ENCODE peak calls at places on chromosomes 5 and 9, in nine cellular contexts. One of them, this sample, is unnamed.

GRCh38 chr9:33506626-33507370 is 17.3 kb upstream of the ANKRD18B start:
- DNase-seq in AG08395: peak
- DNase-seq in HS-27A: peak
- DNase-seq in cerebellum: no peak
- DNase-seq in NCI-H2081: no peak
- DNase-seq in GM12865: peak
- DNase-seq in midbrain: no peak
- DNase-seq in DMS 273 treated with DMSO at 0.1 percent for 48 hours: no peak
- DNase-seq in ecto neural progenitor cell: no peak
- DNase-seq in this sample: peak

GRCh38 chr5:141516648-141517025 is 27.8 kb downstream of the PCDHGC5 start:
- DNase-seq in GM12865: no peak
- DNase-seq in ecto neural progenitor cell: no peak
- DNase-seq in NCI-H2081: no peak
- DNase-seq in AG08395: no peak
- DNase-seq in cerebellum: no peak
- DNase-seq in midbrain: no peak
- DNase-seq in HS-27A: no peak
- DNase-seq in DMS 273 treated with DMSO at 0.1 percent for 48 hours: no peak
- DNase-seq in this sample: peak

GRCh38 chr5:60851681-60852080 is 7.6 kb upstream of the ELOVL7 start:
- DNase-seq in AG08395: no peak
- DNase-seq in DMS 273 treated with DMSO at 0.1 percent for 48 hours: no peak
- DNase-seq in GM12865: no peak
- DNase-seq in cerebellum: no peak
- DNase-seq in HS-27A: no peak
- DNase-seq in midbrain: no peak
- DNase-seq in NCI-H2081: no peak
- DNase-seq in ecto neural progenitor cell: no peak
- DNase-seq in this sample: no peak

GRCh38 chr9:105246656-105247162 is 2.3 kb downstream of the SLC44A1 start:
- DNase-seq in ecto neural progenitor cell: no peak
- DNase-seq in NCI-H2081: no peak
- DNase-seq in AG08395: no peak
- DNase-seq in GM12865: no peak
- DNase-seq in DMS 273 treated with DMSO at 0.1 percent for 48 hours: no peak
- DNase-seq in HS-27A: no peak
- DNase-seq in midbrain: no peak
- DNase-seq in cerebellum: peak
- DNase-seq in this sample: no peak

GRCh38 chr5:127425037-127425436 is 92.4 kb upstream of the PRRC1 start:
- DNase-seq in ecto neural progenitor cell: peak
- DNase-seq in AG08395: no peak
- DNase-seq in cerebellum: no peak
- DNase-seq in DMS 273 treated with DMSO at 0.1 percent for 48 hours: no peak
- DNase-seq in NCI-H2081: no peak
- DNase-seq in midbrain: no peak
- DNase-seq in GM12865: no peak
- DNase-seq in HS-27A: no peak
- DNase-seq in this sample: no peak

GRCh38 chr9:137974746-137975526 is 97.4 kb downstream of the CACNA1B start:
- DNase-seq in cerebellum: no peak
- DNase-seq in ecto neural progenitor cell: peak
- DNase-seq in HS-27A: no peak
- DNase-seq in DMS 273 treated with DMSO at 0.1 percent for 48 hours: no peak
- DNase-seq in AG08395: no peak
- DNase-seq in GM12865: no peak
- DNase-seq in midbrain: no peak
- DNase-seq in NCI-H2081: no peak
- DNase-seq in this sample: no peak

GRCh38 chr5:2200261-2200965 is 317.7 kb upstream of the IRX4 start:
- DNase-seq in midbrain: no peak
- DNase-seq in ecto neural progenitor cell: peak
- DNase-seq in GM12865: no peak
- DNase-seq in HS-27A: no peak
- DNase-seq in cerebellum: no peak
- DNase-seq in AG08395: no peak
- DNase-seq in DMS 273 treated with DMSO at 0.1 percent for 48 hours: no peak
- DNase-seq in NCI-H2081: no peak
- DNase-seq in this sample: no peak

GRCh38 chr5:67095346-67095871 is 101.2 kb downstream of the CD180 start:
- DNase-seq in ecto neural progenitor cell: no peak
- DNase-seq in NCI-H2081: no peak
- DNase-seq in DMS 273 treated with DMSO at 0.1 percent for 48 hours: no peak
- DNase-seq in HS-27A: no peak
- DNase-seq in cerebellum: peak
- DNase-seq in GM12865: no peak
- DNase-seq in midbrain: peak
- DNase-seq in AG08395: peak
- DNase-seq in this sample: peak

GRCh38 chr5:150484964-150485769 is 22.8 kb upstream of the NDST1 start:
- DNase-seq in HS-27A: no peak
- DNase-seq in DMS 273 treated with DMSO at 0.1 percent for 48 hours: no peak
- DNase-seq in AG08395: no peak
- DNase-seq in ecto neural progenitor cell: no peak
- DNase-seq in GM12865: no peak
- DNase-seq in midbrain: no peak
- DNase-seq in NCI-H2081: no peak
- DNase-seq in cerebellum: no peak
- DNase-seq in this sample: no peak

GRCh38 chr5:69489246-69489645 is 3.3 kb upstream of the OCLN start:
- DNase-seq in cerebellum: no peak
- DNase-seq in midbrain: no peak
- DNase-seq in GM12865: no peak
- DNase-seq in HS-27A: no peak
- DNase-seq in ecto neural progenitor cell: no peak
- DNase-seq in DMS 273 treated with DMSO at 0.1 percent for 48 hours: no peak
- DNase-seq in AG08395: no peak
- DNase-seq in NCI-H2081: no peak
- DNase-seq in this sample: peak

GRCh38 chr5:169970911-169971436 is 9.3 kb downstream of the INSYN2B start:
- DNase-seq in DMS 273 treated with DMSO at 0.1 percent for 48 hours: no peak
- DNase-seq in NCI-H2081: no peak
- DNase-seq in AG08395: peak
- DNase-seq in GM12865: no peak
- DNase-seq in midbrain: no peak
- DNase-seq in HS-27A: peak
- DNase-seq in cerebellum: no peak
- DNase-seq in ecto neural progenitor cell: no peak
- DNase-seq in this sample: peak

GRCh38 chr5:74360535-74361210 is 279.9 kb downstream of the ENC1 start:
- DNase-seq in cerebellum: no peak
- DNase-seq in DMS 273 treated with DMSO at 0.1 percent for 48 hours: no peak
- DNase-seq in ecto neural progenitor cell: peak
- DNase-seq in HS-27A: no peak
- DNase-seq in NCI-H2081: no peak
- DNase-seq in AG08395: no peak
- DNase-seq in GM12865: no peak
- DNase-seq in midbrain: no peak
- DNase-seq in this sample: peak

GRCh38 chr5:100131161-100131560 is 404.0 kb upstream of the FAM174A start:
- DNase-seq in AG08395: no peak
- DNase-seq in DMS 273 treated with DMSO at 0.1 percent for 48 hours: no peak
- DNase-seq in midbrain: no peak
- DNase-seq in GM12865: no peak
- DNase-seq in NCI-H2081: no peak
- DNase-seq in ecto neural progenitor cell: no peak
- DNase-seq in cerebellum: no peak
- DNase-seq in HS-27A: no peak
- DNase-seq in this sample: no peak

GRCh38 chr5:128349044-128349629 is 188.9 kb downstream of the FBN2 start:
- DNase-seq in midbrain: no peak
- DNase-seq in HS-27A: no peak
- DNase-seq in GM12865: no peak
- DNase-seq in ecto neural progenitor cell: no peak
- DNase-seq in NCI-H2081: peak
- DNase-seq in DMS 273 treated with DMSO at 0.1 percent for 48 hours: no peak
- DNase-seq in cerebellum: no peak
- DNase-seq in AG08395: no peak
- DNase-seq in this sample: no peak

GRCh38 chr9:137685035-137685885 is 66.5 kb downstream of the EHMT1 start:
- DNase-seq in HS-27A: no peak
- DNase-seq in NCI-H2081: no peak
- DNase-seq in ecto neural progenitor cell: no peak
- DNase-seq in DMS 273 treated with DMSO at 0.1 percent for 48 hours: no peak
- DNase-seq in cerebellum: no peak
- DNase-seq in AG08395: peak
- DNase-seq in midbrain: no peak
- DNase-seq in GM12865: no peak
- DNase-seq in this sample: peak

GRCh38 chr9:26357803-26358339 is 534.7 kb downstream of the CAAP1 start:
- DNase-seq in ecto neural progenitor cell: no peak
- DNase-seq in NCI-H2081: no peak
- DNase-seq in midbrain: peak
- DNase-seq in HS-27A: no peak
- DNase-seq in cerebellum: no peak
- DNase-seq in GM12865: no peak
- DNase-seq in AG08395: no peak
- DNase-seq in DMS 273 treated with DMSO at 0.1 percent for 48 hours: no peak
- DNase-seq in this sample: no peak

GRCh38 chr9:114539718-114540410 is 34.6 kb upstream of the WHRN start:
- DNase-seq in cerebellum: no peak
- DNase-seq in midbrain: no peak
- DNase-seq in AG08395: no peak
- DNase-seq in DMS 273 treated with DMSO at 0.1 percent for 48 hours: no peak
- DNase-seq in ecto neural progenitor cell: no peak
- DNase-seq in NCI-H2081: no peak
- DNase-seq in HS-27A: no peak
- DNase-seq in GM12865: no peak
- DNase-seq in this sample: no peak

GRCh38 chr9:4667681-4668080 is 1.4 kb upstream of the SPATA6L start:
- DNase-seq in HS-27A: no peak
- DNase-seq in cerebellum: no peak
- DNase-seq in NCI-H2081: no peak
- DNase-seq in GM12865: no peak
- DNase-seq in midbrain: no peak
- DNase-seq in ecto neural progenitor cell: no peak
- DNase-seq in DMS 273 treated with DMSO at 0.1 percent for 48 hours: no peak
- DNase-seq in AG08395: no peak
- DNase-seq in this sample: no peak

GRCh38 chr9:734831-735511 is 106.5 kb upstream of the DMRT1 start:
- DNase-seq in HS-27A: no peak
- DNase-seq in GM12865: no peak
- DNase-seq in cerebellum: no peak
- DNase-seq in NCI-H2081: no peak
- DNase-seq in ecto neural progenitor cell: no peak
- DNase-seq in AG08395: peak
- DNase-seq in DMS 273 treated with DMSO at 0.1 percent for 48 hours: no peak
- DNase-seq in midbrain: peak
- DNase-seq in this sample: peak

GRCh38 chr5:178602752-178603151 is 12.6 kb upstream of the COL23A1 start:
- DNase-seq in ecto neural progenitor cell: no peak
- DNase-seq in cerebellum: no peak
- DNase-seq in AG08395: no peak
- DNase-seq in DMS 273 treated with DMSO at 0.1 percent for 48 hours: no peak
- DNase-seq in midbrain: no peak
- DNase-seq in HS-27A: no peak
- DNase-seq in GM12865: no peak
- DNase-seq in NCI-H2081: no peak
- DNase-seq in this sample: no peak

GRCh38 chr9:93574900-93575705 is 1.3 kb upstream of the PHF2 start:
- DNase-seq in HS-27A: no peak
- DNase-seq in DMS 273 treated with DMSO at 0.1 percent for 48 hours: no peak
- DNase-seq in cerebellum: no peak
- DNase-seq in midbrain: no peak
- DNase-seq in NCI-H2081: no peak
- DNase-seq in AG08395: no peak
- DNase-seq in GM12865: no peak
- DNase-seq in ecto neural progenitor cell: no peak
- DNase-seq in this sample: no peak